ENCODE peak calls at places on chromosomes 3 and 15, in four cellular contexts. A, E, Y and D are unnamed samples. For H3K4me1, the result is how much of the 10 kb centered on the place peaks cover.

GRCh38 chr3:122916580-122916979 is 111.0 kb downstream of the SEMA5B start:
- DNase-seq in Y (no peak), A (no peak), E (no peak), D (no peak)

GRCh38 chr3:24763421-24763820 is 268.8 kb upstream of the THRB start:
- DNase-seq in A (no peak), Y (no peak), E (no peak), D (no peak)

GRCh38 chr3:32817195-32817560 is 619 bp upstream of the TRIM71 start:
- DNase-seq in E (no peak), Y (no peak), A (no peak), D (no peak)

GRCh38 chr3:35849963-35850362 is 210.6 kb downstream of the ARPP21 start:
- DNase-seq in Y (no peak), A (no peak), E (no peak), D (no peak)

GRCh38 chr3:23344886-23345285 is 141.8 kb downstream of the UBE2E2 start:
- DNase-seq in E (no peak), A (no peak), Y (no peak), D (no peak)

GRCh38 chr3:107264888-107265287 is 112.4 kb upstream of the CCDC54 start:
- DNase-seq in E (no peak), A (no peak), Y (no peak), D (no peak)

GRCh38 chr3:59709702-59710555 is 660.1 kb upstream of the CFAP20DC start:
- DNase-seq in E (no peak), A (no peak), Y (peak), D (peak)

GRCh38 chr3:101037613-101038012 is 44.4 kb upstream of the ABI3BP start:
- DNase-seq in Y (no peak), E (no peak), A (no peak), D (no peak)

GRCh38 chr15:68983821-68984517 is 30.5 kb upstream of the NOX5 start:
- DNase-seq in Y (no peak), A (no peak), E (no peak), D (peak)

GRCh38 chr3:47781326-47781684 is 388 bp downstream of the SMARCC1 start:
- DNase-seq in Y (peak), A (peak), E (peak), D (peak)

GRCh38 chr3:37249294-37249693 is 74.9 kb upstream of the LRRFIP2 start:
- DNase-seq in E (no peak), Y (no peak), A (no peak), D (no peak)

GRCh38 chr3:37249717-37250116 is 75.3 kb upstream of the LRRFIP2 start:
- DNase-seq in Y (no peak), E (no peak), A (no peak), D (no peak)

GRCh38 chr3:37247398-37248114 is 73.2 kb upstream of the LRRFIP2 start:
- DNase-seq in E (no peak), A (no peak), Y (no peak), D (no peak)

GRCh38 chr3:37250435-37250834 is 76.1 kb upstream of the LRRFIP2 start:
- DNase-seq in Y (no peak), A (no peak), E (no peak), D (no peak)

DNA sequence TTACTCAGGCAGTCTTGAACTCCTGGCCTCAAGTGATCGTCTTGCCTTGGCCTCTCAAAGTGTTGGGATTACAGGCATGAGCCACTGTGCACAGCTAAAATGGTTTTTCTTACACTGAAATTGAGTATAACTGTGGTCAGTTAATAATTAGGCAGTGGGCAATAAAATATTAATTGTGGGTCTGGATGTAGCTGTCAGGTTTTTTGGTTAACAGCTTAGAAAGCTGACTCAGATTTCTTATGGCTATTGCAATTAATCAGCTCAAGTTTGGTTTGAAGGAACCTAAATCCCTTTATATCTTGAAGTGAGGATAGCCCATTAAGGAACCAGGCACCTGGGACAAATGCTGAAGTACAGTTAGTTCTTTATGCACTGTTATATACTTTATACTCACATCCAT is 73.8 kb upstream of the LRRFIP2 start:
- DNase-seq in A (no peak), Y (no peak), E (no peak), D (no peak)
- H3K4me1 ChIP-seq in A (under half), Y (under half), E (under half), D (under half)

DNA sequence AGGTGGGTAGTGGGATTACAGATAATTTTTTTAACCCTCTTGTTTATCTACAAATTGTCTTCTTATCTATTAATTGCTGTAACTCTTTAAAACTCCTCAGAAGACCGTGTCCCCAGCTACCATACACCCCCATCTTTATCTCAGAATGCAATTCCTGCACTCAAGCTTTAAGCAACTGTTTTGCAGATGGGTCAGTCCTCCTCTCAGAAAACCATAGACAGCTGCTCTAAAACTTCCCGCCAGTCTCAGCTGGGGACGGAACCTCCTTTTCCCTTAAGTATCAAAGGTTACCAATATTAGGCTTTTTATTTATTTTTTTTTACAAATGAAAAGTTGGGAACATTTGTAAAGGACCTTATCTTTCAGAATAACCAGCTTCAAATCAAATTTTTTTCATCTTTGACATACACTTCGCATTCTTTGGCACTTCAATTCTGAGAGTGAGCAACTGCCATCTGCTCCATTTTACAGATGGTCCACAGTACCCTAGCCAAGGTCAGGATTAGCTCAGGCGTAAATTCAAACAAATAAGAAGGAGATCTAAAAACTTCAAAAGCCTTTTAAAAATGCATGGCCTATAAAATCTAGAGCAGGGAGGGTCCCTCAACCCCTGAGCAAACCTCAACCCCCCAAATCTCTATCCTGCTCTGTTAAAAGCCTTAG is 1.2 kb downstream of the GATM start:
- DNase-seq in A (no peak), E (no peak), Y (no peak), D (no peak)
- H3K4me3 ChIP-seq in A (peak), E (peak), Y (peak), D (peak)

DNA sequence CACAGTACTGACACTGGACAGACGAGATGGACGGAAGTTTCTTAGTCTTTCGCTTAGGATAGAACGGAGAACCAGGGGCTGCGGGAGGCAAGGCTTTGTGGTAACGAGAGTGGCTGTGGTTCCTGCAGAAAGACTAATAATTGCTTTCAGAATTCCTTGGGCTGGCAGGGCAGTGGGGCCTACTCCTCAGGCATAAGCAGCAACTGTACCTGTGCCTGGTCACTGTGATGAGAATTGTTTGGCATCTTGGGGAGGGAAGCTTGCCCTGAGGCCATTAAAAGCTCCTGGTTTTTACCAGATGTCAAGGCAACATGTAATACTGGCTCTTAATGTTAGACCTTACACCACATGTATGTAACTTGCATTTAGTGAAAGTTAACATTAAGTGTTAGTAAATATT is 7.6 kb downstream of the NIPA2 start:
- DNase-seq in Y (no peak), A (no peak), E (no peak), D (no peak)
- H3K4me1 ChIP-seq in Y (under half), A (under half), E (under half), D (under half)

DNA sequence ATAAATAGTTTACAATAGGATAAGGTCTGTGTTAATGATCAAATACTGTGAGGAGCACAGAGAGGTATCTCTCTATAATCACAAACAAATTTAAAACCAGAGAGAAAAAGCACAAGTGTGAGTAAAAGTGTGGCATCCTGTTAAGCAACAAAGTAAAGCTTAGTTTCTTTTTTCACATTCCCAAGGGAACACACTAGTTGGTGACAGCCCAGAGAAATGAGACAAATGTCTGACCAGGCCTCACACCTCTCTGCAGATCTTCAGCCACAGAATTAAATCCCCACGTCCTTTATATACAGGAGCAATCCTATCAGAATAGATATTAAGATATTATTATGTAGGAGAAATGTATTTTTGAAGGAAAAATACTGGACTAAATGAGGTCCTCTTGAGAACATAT is 2.7 kb downstream of the FBN1 start:
- DNase-seq in Y (no peak), E (no peak), A (peak), D (no peak)
- H3K4me3 ChIP-seq in Y (peak), E (peak), A (peak), D (peak)